ENCODE peak calls at places on chromosomes 7 and 10, in five cellular contexts. U is Peyer's patch, F is GM13977, A is GM12865, B is esophagus squamous epithelium. Z is an unnamed sample.

GRCh38 chr7:77940647-77941046 is 142.1 kb downstream of the PHTF2 start:
- DNase-seq in B (no peak), F (peak; percentile 52), A (peak; percentile 31), U (no peak), Z (peak; percentile 43)

GRCh38 chr7:33155811-33156210 is 26.4 kb downstream of the BBS9 start:
- DNase-seq in A (no peak), B (no peak), U (no peak), F (no peak), Z (no peak)

GRCh38 chr10:71068811-71069411 is 143.5 kb upstream of the UNC5B start:
- DNase-seq in F (no peak), U (no peak), B (no peak), A (no peak), Z (no peak)

GRCh38 chr7:130356121-130356759 is 11.6 kb downstream of the CPA5 start:
- DNase-seq in U (no peak), B (no peak), A (no peak), F (no peak), Z (no peak)

GRCh38 chr7:158829021-158829341 is 328 bp downstream of the ESYT2 start:
- DNase-seq in B (no peak), U (peak; percentile 54), A (peak; percentile 93), F (peak; percentile 84), Z (peak; percentile 77)

GRCh38 chr10:99330675-99330924 is 1.4 kb downstream of the CNNM1 start:
- DNase-seq in B (no peak), A (no peak), U (no peak), F (no peak), Z (no peak)

GRCh38 chr7:92461027-92462003 is 14.0 kb downstream of the GATAD1 start:
- DNase-seq in U (no peak), A (peak; percentile 58), B (no peak), F (peak; percentile 61), Z (peak; percentile 41)

GRCh38 chr7:55191926-55192692 is 173.0 kb upstream of the LANCL2 start:
- DNase-seq in F (no peak), U (no peak), B (no peak), A (no peak), Z (no peak)

GRCh38 chr10:100618856-100619255 is 83.1 kb downstream of the HIF1AN start:
- DNase-seq in A (no peak), U (no peak), F (no peak), B (no peak), Z (no peak)

GRCh38 chr10:5089869-5090268 is 4.3 kb upstream of the AKR1C3 start:
- DNase-seq in U (no peak), B (no peak), F (no peak), A (peak; percentile 38), Z (peak; percentile 8)

GRCh38 chr7:157521061-157521731 is 184.4 kb downstream of the DNAJB6 start:
- DNase-seq in F (no peak), A (no peak), B (no peak), U (no peak), Z (no peak)

GRCh38 chr10:69496352-69497234 is 45.3 kb downstream of the TSPAN15 start:
- DNase-seq in U (no peak), A (no peak), B (no peak), F (no peak), Z (no peak)

GRCh38 chr10:129335942-129336341 is 131.1 kb upstream of the MGMT start:
- DNase-seq in A (no peak), B (no peak), F (no peak), U (no peak), Z (no peak)

GRCh38 chr10:71367279-71367678 is 29.4 kb upstream of the CDH23 start:
- DNase-seq in F (no peak), U (no peak), B (no peak), A (no peak), Z (no peak)

GRCh38 chr7:121372376-121373024 is 23.6 kb downstream of the FAM3C start:
- DNase-seq in F (peak; percentile 42), A (peak; percentile 70), U (no peak), B (no peak), Z (peak; percentile 13)

GRCh38 chr10:114477285-114477684 is 73.0 kb upstream of the AFAP1L2 start:
- DNase-seq in A (no peak), F (no peak), B (no peak), U (no peak), Z (no peak)

GRCh38 chr7:32583791-32584190 is 88.5 kb downstream of the AVL9 start:
- DNase-seq in U (no peak), F (no peak), B (no peak), A (no peak), Z (no peak)

GRCh38 chr7:33500590-33500989 is 371.2 kb downstream of the BBS9 start:
- DNase-seq in B (no peak), A (no peak), F (no peak), U (no peak), Z (no peak)

GRCh38 chr7:1144269-1144771 is 15.7 kb downstream of the ZFAND2A start:
- DNase-seq in B (no peak), A (peak; percentile 56), F (peak; percentile 45), U (no peak), Z (no peak)

GRCh38 chr7:20895563-20895962 is 108.9 kb upstream of the SP8 start:
- DNase-seq in B (no peak), F (no peak), A (no peak), U (no peak), Z (no peak)

GRCh38 chr10:42809670-42810069 is 27.1 kb downstream of the BMS1 start:
- DNase-seq in A (no peak), B (no peak), U (no peak), F (no peak), Z (no peak)

GRCh38 chr10:13272164-13272571 is 27.7 kb downstream of the PHYH start:
- DNase-seq in F (no peak), B (no peak), A (peak; percentile 43), U (no peak), Z (no peak)

GRCh38 chr7:138204285-138204988 is 128.2 kb downstream of the AKR1D1 start:
- DNase-seq in F (no peak), A (no peak), B (no peak), U (no peak), Z (no peak)

GRCh38 chr7:28041508-28042314 is 138.9 kb downstream of the JAZF1 start:
- DNase-seq in U (no peak), B (no peak), F (no peak), A (peak; percentile 14), Z (no peak)

GRCh38 chr10:69486922-69487730 is 35.9 kb downstream of the TSPAN15 start:
- DNase-seq in A (no peak), B (no peak), F (no peak), U (no peak), Z (no peak)

GRCh38 chr7:80018941-80019808 is 115.5 kb upstream of the GNAI1 start:
- DNase-seq in B (no peak), A (peak; percentile 56), U (no peak), F (peak; percentile 59), Z (peak; percentile 61)

GRCh38 chr10:58189269-58189668 is 78.4 kb downstream of the IPMK start:
- DNase-seq in F (no peak), B (no peak), A (no peak), U (no peak), Z (no peak)

DNA sequence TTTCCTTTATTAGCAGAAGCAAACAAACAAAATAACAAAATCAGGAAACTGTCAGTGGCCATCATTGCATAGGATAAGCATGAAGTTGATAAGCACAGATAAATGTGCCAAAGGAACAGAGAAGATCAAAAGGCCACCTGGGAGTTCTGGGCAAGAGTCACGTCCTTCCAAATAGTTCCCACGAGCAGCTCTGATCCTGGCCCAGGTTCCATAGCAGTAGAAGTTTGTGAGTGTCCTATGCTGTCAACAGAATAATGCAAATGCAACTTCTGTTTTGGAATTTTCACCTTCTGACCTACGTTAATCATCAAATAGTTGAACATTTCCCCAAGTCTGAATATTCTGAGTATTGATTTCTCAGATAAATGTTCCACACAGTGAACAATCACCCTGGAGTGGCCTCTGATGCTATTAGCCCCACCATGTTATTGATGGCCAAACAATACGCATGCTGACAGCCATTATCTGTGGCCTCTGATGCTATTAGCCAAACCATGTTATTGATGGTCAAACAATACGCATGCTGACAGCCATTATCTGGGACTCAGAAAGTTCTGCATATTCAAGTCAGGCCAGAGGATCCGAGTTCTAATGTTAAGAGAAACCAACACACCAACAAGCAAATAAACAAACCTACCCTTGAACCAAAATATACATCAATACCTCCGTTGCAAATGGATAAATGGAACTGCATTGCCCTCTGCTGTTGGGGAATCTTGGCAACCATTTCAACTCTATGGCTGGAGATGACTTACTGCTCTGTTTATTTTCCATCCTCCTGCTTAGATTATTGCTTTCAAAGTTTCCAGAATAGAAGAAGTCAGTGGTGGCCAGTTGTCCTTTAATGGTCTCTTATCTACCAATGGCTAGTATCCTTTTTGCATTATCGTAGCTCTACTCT is 63.3 kb downstream of the MRC1 start:
- DNase-seq in F (no peak), B (no peak), A (peak; percentile 23), U (no peak), Z (peak; percentile 16)
- TF ChIP-seq CTCF in F (peak; percentile 26), B (peak; percentile 20), A (peak; percentile 37), U (peak; percentile 68), Z (no peak)

DNA sequence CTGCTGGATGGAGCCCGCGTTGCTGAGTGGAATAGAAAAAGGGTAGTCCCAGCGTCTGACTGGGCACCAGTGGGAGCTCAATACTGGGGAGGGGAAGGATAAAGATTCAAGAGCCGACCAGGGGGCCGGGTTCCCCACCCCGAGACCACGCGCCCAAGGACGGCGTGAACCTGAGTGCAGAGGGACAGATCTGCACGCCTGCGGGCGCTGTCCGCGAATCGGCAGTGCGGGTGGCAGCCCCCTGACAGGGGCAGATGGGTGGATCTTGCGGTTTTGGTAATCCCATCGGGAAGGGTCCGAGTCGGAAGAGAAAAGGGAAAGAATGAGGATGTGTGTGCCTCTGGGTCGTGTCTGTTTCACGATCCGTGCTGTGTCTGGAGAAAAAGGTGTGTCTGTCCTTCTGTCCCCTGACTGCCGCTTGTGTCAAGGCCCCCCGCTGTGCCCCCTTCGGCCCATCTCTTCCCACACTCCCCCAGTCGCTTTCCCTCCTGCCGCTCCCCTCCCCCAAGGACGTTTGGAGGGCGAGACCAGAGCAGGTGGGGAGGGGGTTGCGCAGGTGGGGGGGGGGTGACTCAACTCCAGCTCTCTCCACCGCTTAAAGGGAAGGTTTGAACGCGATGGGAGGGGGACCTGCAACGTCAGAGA is 711 bp upstream of the VGF start:
- DNase-seq in U (no peak), A (no peak), F (no peak), B (no peak), Z (no peak)
- TF ChIP-seq CTCF in U (no peak), A (no peak), F (no peak), B (no peak), Z (no peak)

DNA sequence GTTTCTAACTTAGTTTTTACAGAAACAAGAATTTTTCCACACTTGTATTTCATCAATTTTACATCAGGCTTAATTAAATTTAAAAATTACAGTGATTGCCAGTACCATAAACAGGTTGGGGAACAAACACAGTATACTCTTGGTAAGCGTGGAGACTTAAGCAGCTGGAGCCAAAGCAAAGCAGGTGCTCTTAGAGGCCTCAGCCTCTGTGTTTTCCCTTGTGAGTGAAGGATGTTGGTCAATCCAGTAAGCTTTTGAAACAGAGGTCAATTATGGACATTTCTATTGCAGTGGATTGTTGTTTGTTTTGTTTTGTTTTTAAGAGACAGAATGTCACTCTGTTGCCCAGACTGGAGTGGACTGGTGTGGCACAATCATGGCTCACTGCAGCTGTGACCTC is 100.6 kb upstream of the CELF2 start:
- DNase-seq in U (no peak), F (no peak), A (no peak), B (no peak), Z (no peak)
- TF ChIP-seq CTCF in U (no peak), F (no peak), A (no peak), B (no peak), Z (no peak)

DNA sequence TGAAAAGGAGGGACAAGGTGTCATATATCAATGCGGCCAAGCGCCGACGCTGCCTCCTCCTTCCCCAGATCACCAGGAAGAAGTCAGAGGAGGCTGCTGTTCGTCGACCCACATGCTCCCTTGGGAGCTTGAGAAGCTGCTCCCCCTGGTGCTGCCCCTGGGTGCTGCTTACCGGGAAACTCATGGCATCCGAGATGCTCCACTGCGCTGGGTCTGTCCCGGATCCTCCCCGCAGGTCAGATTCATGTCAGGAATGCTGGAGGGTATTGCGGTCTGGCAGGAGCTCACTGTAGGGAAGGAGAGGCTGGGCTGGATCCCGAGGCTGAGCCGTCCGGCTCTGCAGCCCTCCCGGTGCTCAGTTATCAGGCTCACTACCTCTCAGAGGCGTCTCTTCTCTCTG is 123.7 kb upstream of the FAM20C start:
- DNase-seq in U (no peak), B (no peak), A (no peak), F (no peak), Z (no peak)
- TF ChIP-seq CTCF in U (no peak), B (peak; percentile 11), A (no peak), F (no peak), Z (no peak)